ENCODE peak calls at places on chromosomes 11 and 22, in four cellular contexts. F is sigmoid colon, K is B cell, L is endothelial cell. U is an unnamed sample.

GRCh38 chr11:62923634-62924411 is 2.7 kb upstream of the CHRM1 start:
- DNase-seq in F (no peak), L (no peak), K (no peak), U (peak; percentile 47)

GRCh38 chr22:45537734-45538181 is 35.1 kb downstream of the FBLN1 start:
- DNase-seq in F (peak; percentile 90), L (no peak), K (no peak), U (no peak)

GRCh38 chr11:102924851-102925380 is 30.6 kb downstream of the MMP13 start:
- DNase-seq in L (no peak), K (no peak), F (no peak), U (no peak)

GRCh38 chr11:3381794-3382193 is 2.8 kb upstream of the ZNF195 start:
- DNase-seq in F (no peak), L (no peak), K (no peak), U (no peak)

GRCh38 chr11:115613986-115614625 is 109.9 kb upstream of the CADM1 start:
- DNase-seq in L (no peak), K (no peak), F (no peak), U (no peak)

GRCh38 chr11:130208241-130209127 is 48.9 kb downstream of the ST14 start:
- DNase-seq in L (no peak), K (no peak), F (peak; percentile 62), U (no peak)

GRCh38 chr22:48783821-48784266 is 1043.8 kb downstream of the BRD1 start:
- DNase-seq in L (no peak), K (no peak), F (peak; percentile 43), U (no peak)

GRCh38 chr11:1199689-1200610 is 22.9 kb upstream of the MUC5B start:
- DNase-seq in L (no peak), F (peak; percentile 55), K (peak; percentile 34), U (peak; percentile 17)

GRCh38 chr11:18581825-18582224 is 6.7 kb downstream of the UEVLD start:
- DNase-seq in F (no peak), L (no peak), K (no peak), U (no peak)

GRCh38 chr22:38923463-38924196 is 33.8 kb upstream of the APOBEC3A start:
- DNase-seq in L (no peak), F (peak; percentile 93), K (no peak), U (no peak)

GRCh38 chr11:117814766-117815261 is 9.7 kb downstream of the FXYD2 start:
- DNase-seq in L (no peak), F (peak; percentile 89), K (peak; percentile 93), U (no peak)

GRCh38 chr11:70460959-70461358 is 62.6 kb downstream of the CTTN start:
- DNase-seq in F (no peak), K (no peak), L (no peak), U (no peak)

GRCh38 chr11:122628691-122629555 is 26.6 kb upstream of the UBASH3B start:
- DNase-seq in K (peak; percentile 67), L (peak; percentile 82), F (peak; percentile 80), U (peak; percentile 75)

GRCh38 chr11:46134061-46134460 is 12.8 kb upstream of the PHF21A start:
- DNase-seq in L (no peak), F (no peak), K (no peak), U (no peak)
- TF ChIP-seq CTCF in L (no peak), F (no peak), K (no peak), U (no peak)

DNA sequence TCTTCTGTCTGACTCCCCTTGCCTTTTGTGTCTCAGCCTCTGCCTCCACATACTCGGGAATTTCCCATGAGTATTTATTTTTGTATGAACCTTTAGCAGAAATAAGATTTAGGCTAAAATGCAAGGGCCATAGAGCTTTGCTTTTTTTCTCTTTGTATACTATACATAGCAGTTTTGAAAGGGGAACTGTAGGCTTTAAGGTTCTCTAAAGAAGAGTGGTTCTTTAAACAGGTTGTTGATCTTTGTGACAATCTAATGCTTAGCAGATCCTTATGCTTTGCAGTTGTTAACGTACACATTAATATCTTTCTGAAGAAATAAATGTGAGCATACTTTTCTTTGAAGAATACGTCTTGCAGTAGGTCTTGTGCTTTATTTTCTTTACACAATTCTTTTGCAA is 35.0 kb downstream of the TBCEL start:
- DNase-seq in F (no peak), L (no peak), K (no peak), U (no peak)
- TF ChIP-seq CTCF in F (no peak), L (no peak), K (no peak), U (no peak)

GRCh38 chr11:15852179-15852578 is 504.2 kb downstream of the SOX6 start:
- DNase-seq in K (no peak), F (no peak), L (peak; percentile 37), U (peak; percentile 40)
- TF ChIP-seq CTCF in K (no peak), F (no peak), L (peak; percentile 58), U (peak; percentile 63)

DNA sequence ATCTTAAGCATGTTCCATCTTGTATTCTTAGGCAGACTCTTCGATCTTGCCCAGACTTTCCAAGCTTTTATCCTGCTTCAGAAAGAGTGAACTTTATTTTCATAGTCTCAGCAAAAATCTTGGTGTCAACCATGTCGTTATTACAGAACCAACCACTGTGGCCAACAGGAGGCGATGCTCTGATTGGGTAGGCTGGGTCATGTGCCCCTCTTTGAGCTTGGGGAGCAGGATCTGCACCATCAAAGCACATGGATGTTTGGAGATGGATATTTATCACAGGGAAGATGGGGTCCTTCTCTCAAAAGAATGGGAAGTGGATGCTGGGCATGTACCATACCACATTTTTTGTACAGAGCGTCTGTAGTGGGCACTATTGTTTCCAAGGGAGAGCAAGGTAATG is 197.4 kb downstream of the MYO18B start:
- DNase-seq in L (no peak), F (no peak), K (no peak), U (no peak)
- TF ChIP-seq CTCF in L (no peak), F (no peak), K (no peak), U (no peak)

U was measured in glutamatergic neuron.